ENCODE peak calls at places on chromosomes 1 and 21, in eight cellular contexts. J is prostate gland, L is esophagus muscularis mucosa, C is spleen, A is stomach, S is GM23338, Z is Panc1, Y is transverse colon. K is an unnamed sample.

GRCh38 chr1:110250018-110250417 is 39.9 kb downstream of the KCNC4 start:
- DNase-seq in J (no peak), L (no peak), C (peak; percentile 10), A (no peak), S (no peak), Z (no peak), Y (no peak), K (no peak)

GRCh38 chr1:220843481-220844011 is 35.7 kb upstream of the HLX start:
- DNase-seq in J (no peak), L (no peak), C (no peak), A (no peak), S (no peak), Z (no peak), Y (no peak), K (no peak)

GRCh38 chr1:39102537-39103320 is 76.6 kb downstream of the NDUFS5 start:
- DNase-seq in J (peak; percentile 41), L (no peak), C (no peak), A (no peak), S (peak; percentile 87), Z (no peak), Y (peak; percentile 30), K (no peak)

GRCh38 chr1:91884459-91885290 is 1.3 kb downstream of the TGFBR3 start:
- DNase-seq in J (peak; percentile 13), L (no peak), C (peak; percentile 78), A (peak; percentile 27), S (peak; percentile 56), Z (no peak), Y (peak; percentile 35), K (no peak)

GRCh38 chr1:3380465-3380864 is 74.0 kb upstream of the ARHGEF16 start:
- DNase-seq in J (peak; percentile 42), L (no peak), C (no peak), A (no peak), S (no peak), Z (no peak), Y (no peak), K (no peak)

GRCh38 chr1:212477680-212478466 is 45.2 kb downstream of the NENF start:
- DNase-seq in J (no peak), L (no peak), C (no peak), A (no peak), S (no peak), Z (no peak), Y (peak; percentile 28), K (no peak)

GRCh38 chr21:14308234-14308633 is 74.7 kb downstream of the HSPA13 start:
- DNase-seq in J (no peak), L (no peak), C (no peak), A (no peak), S (no peak), Z (no peak), Y (no peak), K (peak; percentile 47)

GRCh38 chr21:45224189-45224938 is 63.3 kb downstream of the POFUT2 start:
- DNase-seq in J (no peak), L (no peak), C (no peak), A (no peak), S (no peak), Z (no peak), Y (peak; percentile 42), K (no peak)

GRCh38 chr1:109425902-109426277 is 358 bp downstream of the PSMA5 start:
- DNase-seq in J (no peak), L (peak; percentile 93), C (no peak), A (peak; percentile 61), S (peak; percentile 71), Z (peak; percentile 1), Y (peak; percentile 62), K (peak; percentile 74)

GRCh38 chr1:155458111-155458510 is 104.5 kb downstream of the ASH1L start:
- DNase-seq in J (no peak), L (no peak), C (no peak), A (no peak), S (no peak), Z (no peak), Y (no peak), K (no peak)

GRCh38 chr1:16041200-16041599 is 2.4 kb upstream of the CLCNKB start:
- DNase-seq in J (no peak), L (no peak), C (no peak), A (no peak), S (no peak), Z (no peak), Y (no peak), K (no peak)
- H3K4me3 ChIP-seq in J (no peak overlapping the region), L (no peak overlapping the region), C (no peak overlapping the region), A (no peak overlapping the region), S (no peak overlapping the region), Z (no peak overlapping the region), Y (no peak overlapping the region), K (no peak overlapping the region)

GRCh38 chr1:5758000-5758858 is 234.0 kb downstream of the NPHP4 start:
- DNase-seq in J (no peak), L (no peak), C (peak; percentile 39), A (no peak), S (no peak), Z (no peak), Y (no peak), K (no peak)

GRCh38 chr1:5756434-5757176 is 235.6 kb downstream of the NPHP4 start:
- DNase-seq in J (no peak), L (no peak), C (peak; percentile 25), A (no peak), S (no peak), Z (no peak), Y (no peak), K (no peak)

GRCh38 chr1:5758859-5759578 is 233.2 kb downstream of the NPHP4 start:
- DNase-seq in J (no peak), L (no peak), C (peak; percentile 28), A (no peak), S (no peak), Z (no peak), Y (no peak), K (no peak)

GRCh38 chr1:5755552-5756125 is 236.6 kb downstream of the NPHP4 start:
- DNase-seq in J (no peak), L (no peak), C (peak; percentile 38), A (no peak), S (no peak), Z (no peak), Y (no peak), K (no peak)

DNA sequence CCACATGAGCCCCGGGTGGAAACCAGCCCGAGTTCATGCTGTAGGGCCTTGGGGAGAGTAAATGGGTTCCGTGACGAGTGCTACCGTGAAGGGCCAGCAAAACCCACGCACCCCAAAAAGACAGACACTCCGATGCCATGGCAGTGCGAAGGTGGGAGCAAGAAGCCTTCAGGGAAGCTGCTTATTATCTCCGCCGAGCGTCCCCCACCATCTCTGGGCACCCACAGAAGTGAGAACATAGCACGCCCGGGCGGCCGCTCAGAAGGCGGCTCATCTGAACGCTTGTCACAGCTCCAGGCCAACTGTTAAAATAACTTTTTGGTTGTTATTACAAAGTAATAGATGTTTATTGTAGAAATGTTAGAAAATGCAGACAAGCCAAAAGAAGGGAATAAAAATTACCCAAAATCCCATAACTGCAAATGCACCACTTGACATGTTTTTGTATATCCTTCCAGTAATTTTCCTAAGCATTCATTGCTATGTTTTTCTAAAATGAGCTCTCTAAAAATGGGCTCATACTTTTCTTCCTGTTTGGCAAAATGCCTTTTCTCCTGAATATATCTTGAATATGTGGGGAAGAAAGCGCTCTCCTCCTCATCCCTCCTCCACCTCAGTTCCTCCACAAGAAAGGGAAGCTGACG is 234.9 kb downstream of the NPHP4 start:
- DNase-seq in J (no peak), L (no peak), C (peak; percentile 57), A (no peak), S (no peak), Z (no peak), Y (no peak), K (no peak)
- H3K27me3 ChIP-seq in J (peaks cover 2% of the 10 kb centered on the region), L (peaks cover 74% of the 10 kb centered on the region), C (no peaks in the 10 kb centered on the region), A (peaks cover 60% of the 10 kb centered on the region), S (no peaks in the 10 kb centered on the region), Z (peaks cover 2% of the 10 kb centered on the region), Y (peaks cover under 1% of the 10 kb centered on the region), K (no peaks in the 10 kb centered on the region)

GRCh38 chr1:78227705-78228260 is 182.0 kb downstream of the GIPC2 start:
- DNase-seq in J (no peak), L (no peak), C (no peak), A (no peak), S (no peak), Z (no peak), Y (no peak), K (no peak)

GRCh38 chr1:78231894-78232293 is 186.1 kb downstream of the GIPC2 start:
- DNase-seq in J (no peak), L (no peak), C (no peak), A (no peak), S (no peak), Z (no peak), Y (no peak), K (no peak)

GRCh38 chr1:78226784-78227183 is 181.0 kb downstream of the GIPC2 start:
- DNase-seq in J (no peak), L (no peak), C (no peak), A (no peak), S (no peak), Z (no peak), Y (no peak), K (no peak)

GRCh38 chr1:78231477-78231876 is 185.7 kb downstream of the GIPC2 start:
- DNase-seq in J (no peak), L (no peak), C (no peak), A (no peak), S (no peak), Z (no peak), Y (peak; percentile 54), K (no peak)

DNA sequence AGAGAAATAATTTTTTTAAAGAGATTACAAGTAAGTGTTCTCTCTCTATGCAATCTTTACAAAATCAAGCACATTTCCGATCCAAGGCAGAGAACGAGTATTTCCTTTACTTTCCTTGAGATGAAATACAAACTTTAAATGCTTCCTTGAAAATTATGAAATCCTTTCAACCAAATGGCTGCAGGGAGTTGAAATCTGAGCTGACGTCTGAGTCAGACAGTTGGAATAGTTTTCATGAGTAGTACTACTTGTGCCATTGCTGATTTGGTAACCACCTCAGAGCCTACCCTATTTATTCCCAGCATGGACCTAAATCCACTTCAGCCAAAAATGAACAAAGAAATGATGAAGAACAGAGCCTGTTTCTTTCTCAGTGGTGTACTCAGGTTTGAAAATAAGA is 183.6 kb downstream of the GIPC2 start:
- DNase-seq in J (no peak), L (no peak), C (no peak), A (no peak), S (no peak), Z (no peak), Y (no peak), K (no peak)
- TF ChIP-seq POLR2AphosphoS5 in J (no peak), L (no peak), C (no peak), A (peak; percentile 32), S (no peak), Z (no peak), Y (no peak), K (no peak)

DNA sequence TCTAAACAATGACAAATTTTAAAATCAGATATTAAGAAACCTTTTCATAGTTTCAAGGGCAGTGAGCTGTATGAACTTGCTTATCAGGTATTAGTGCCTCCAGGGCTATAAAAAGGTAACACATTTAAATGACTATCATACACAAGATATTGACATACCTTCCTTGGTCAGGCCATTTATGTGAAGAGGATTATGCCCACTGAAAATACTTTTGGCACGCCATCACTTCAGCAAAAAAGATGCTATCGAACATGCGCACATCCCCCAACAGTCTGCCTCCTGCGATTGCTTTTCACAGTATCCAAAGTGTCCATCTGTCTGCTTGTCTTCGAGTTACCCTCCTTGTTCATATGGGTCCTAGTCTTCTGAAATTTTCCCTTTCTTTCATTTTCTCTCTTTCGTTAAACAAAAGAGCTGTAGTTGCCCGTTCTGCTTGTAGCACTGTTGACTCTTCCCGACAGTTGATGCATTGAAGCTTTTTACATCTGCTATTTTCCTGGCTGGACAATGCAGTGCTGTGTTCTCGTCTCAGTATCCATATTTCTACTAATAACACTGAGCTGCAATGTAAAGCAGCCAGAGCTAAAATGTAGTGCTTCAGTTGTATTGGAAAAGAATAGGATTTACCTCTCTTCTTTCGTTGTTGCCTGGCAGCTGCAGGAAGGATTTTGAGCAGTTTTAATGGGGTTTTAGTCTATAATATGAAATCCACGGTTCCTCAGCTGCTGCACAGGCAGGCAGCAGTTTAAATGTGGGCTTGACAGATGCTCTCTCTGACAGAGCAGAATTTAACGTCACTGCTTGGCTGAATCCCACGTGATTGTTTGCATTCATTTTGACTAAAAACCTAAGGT is at the start of gene B3GALT2:
- DNase-seq in J (peak; percentile 7), L (no peak), C (no peak), A (no peak), S (no peak), Z (no peak), Y (peak; percentile 32), K (no peak)
- H3K4me3 ChIP-seq in J (peak within 1 kb of the TSS; percentile 14), L (peak within 1 kb of the TSS; percentile 43), C (no peak within 1 kb of the TSS), A (peak within 1 kb of the TSS; percentile 30), S (no peak within 1 kb of the TSS), Z (peak within 1 kb of the TSS; percentile 17), Y (no peak within 1 kb of the TSS), K (no peak within 1 kb of the TSS)

K was measured in HL-60.